ENCODE peak calls at places on chromosome 1, in four cellular contexts. One of them, this sample, is unnamed.

GRCh38 chr1:35929730-35930592 is 944 bp upstream of the AGO3 start:
- DNase-seq in HS-27A: peak
- DNase-seq in GM23338: peak
- DNase-seq in cardiac muscle cell: peak
- DNase-seq in this sample: peak

GRCh38 chr1:161768986-161769672 is 3.0 kb downstream of the ATF6 start:
- DNase-seq in cardiac muscle cell: no peak
- DNase-seq in GM23338: no peak
- DNase-seq in HS-27A: no peak
- DNase-seq in this sample: no peak

GRCh38 chr1:43853161-43853921 is 80.3 kb upstream of the ARTN start:
- DNase-seq in GM23338: no peak
- DNase-seq in HS-27A: peak
- DNase-seq in cardiac muscle cell: peak
- DNase-seq in this sample: no peak

GRCh38 chr1:241269116-241269515 is 87.9 kb downstream of the RGS7 start:
- DNase-seq in cardiac muscle cell: no peak
- DNase-seq in GM23338: peak
- DNase-seq in HS-27A: no peak
- DNase-seq in this sample: peak

GRCh38 chr1:150507912-150508864 is at the start of gene ECM1:
- DNase-seq in HS-27A: no peak
- DNase-seq in cardiac muscle cell: peak
- DNase-seq in GM23338: no peak
- DNase-seq in this sample: no peak

GRCh38 chr1:118912574-118912973 is 75.6 kb downstream of the TBX15 start:
- DNase-seq in cardiac muscle cell: no peak
- DNase-seq in GM23338: no peak
- DNase-seq in HS-27A: no peak
- DNase-seq in this sample: no peak

GRCh38 chr1:3914911-3915310 is 14.8 kb upstream of the C1orf174 start:
- DNase-seq in HS-27A: no peak
- DNase-seq in cardiac muscle cell: no peak
- DNase-seq in GM23338: no peak
- DNase-seq in this sample: no peak

GRCh38 chr1:225448146-225448805 is 20.4 kb upstream of the LBR start:
- DNase-seq in GM23338: no peak
- DNase-seq in cardiac muscle cell: no peak
- DNase-seq in HS-27A: no peak
- DNase-seq in this sample: no peak

GRCh38 chr1:43547538-43548072 is 16.9 kb downstream of the PTPRF start:
- DNase-seq in cardiac muscle cell: no peak
- DNase-seq in GM23338: no peak
- DNase-seq in HS-27A: no peak
- DNase-seq in this sample: no peak

GRCh38 chr1:44643721-44644330 is 30.5 kb downstream of the TMEM53 start:
- DNase-seq in GM23338: no peak
- DNase-seq in cardiac muscle cell: no peak
- DNase-seq in HS-27A: no peak
- DNase-seq in this sample: no peak

GRCh38 chr1:195012995-195013394 is 1595.2 kb downstream of the KCNT2 start:
- DNase-seq in GM23338: no peak
- DNase-seq in cardiac muscle cell: no peak
- DNase-seq in HS-27A: no peak
- DNase-seq in this sample: no peak

GRCh38 chr1:206792939-206793607 is 20.8 kb upstream of the IL10 start:
- DNase-seq in HS-27A: no peak
- DNase-seq in cardiac muscle cell: no peak
- DNase-seq in GM23338: no peak
- DNase-seq in this sample: no peak

GRCh38 chr1:39491146-39491921 is at the start of gene BMP8A:
- DNase-seq in HS-27A: no peak
- DNase-seq in cardiac muscle cell: peak
- DNase-seq in GM23338: peak
- DNase-seq in this sample: peak

GRCh38 chr1:91244737-91245136 is 159.9 kb downstream of the HFM1 start:
- DNase-seq in cardiac muscle cell: no peak
- DNase-seq in HS-27A: no peak
- DNase-seq in GM23338: no peak
- DNase-seq in this sample: no peak

GRCh38 chr1:3673381-3674099 is 21.2 kb downstream of the TP73 start:
- DNase-seq in cardiac muscle cell: no peak
- DNase-seq in GM23338: no peak
- DNase-seq in HS-27A: no peak
- DNase-seq in this sample: no peak

GRCh38 chr1:168261390-168261789 is 19.3 kb upstream of the TBX19 start:
- DNase-seq in cardiac muscle cell: peak
- DNase-seq in HS-27A: no peak
- DNase-seq in GM23338: no peak
- DNase-seq in this sample: no peak

GRCh38 chr1:116356067-116356466 is 17.0 kb upstream of the ATP1A1 start:
- DNase-seq in cardiac muscle cell: no peak
- DNase-seq in GM23338: no peak
- DNase-seq in HS-27A: no peak
- DNase-seq in this sample: no peak

GRCh38 chr1:155012052-155012546 is 9.5 kb downstream of the ZBTB7B start:
- DNase-seq in GM23338: peak
- DNase-seq in cardiac muscle cell: peak
- DNase-seq in HS-27A: no peak
- DNase-seq in this sample: peak

GRCh38 chr1:24696033-24696755 is 49.1 kb upstream of the CLIC4 start:
- DNase-seq in HS-27A: no peak
- DNase-seq in GM23338: no peak
- DNase-seq in cardiac muscle cell: no peak
- DNase-seq in this sample: no peak

GRCh38 chr1:44553127-44553758 is 121.0 kb downstream of the TMEM53 start:
- DNase-seq in HS-27A: no peak
- DNase-seq in GM23338: no peak
- DNase-seq in cardiac muscle cell: no peak
- DNase-seq in this sample: no peak

GRCh38 chr1:51569284-51570062 is 47.4 kb upstream of the OSBPL9 start:
- DNase-seq in cardiac muscle cell: peak
- DNase-seq in GM23338: peak
- DNase-seq in HS-27A: peak
- DNase-seq in this sample: no peak

This sample was measured in HEK293T.